ENCODE peak calls at places on chromosomes 7 and 10, in ten cellular contexts. W is CD4-positive, CD25-positive, alpha-beta regulatory T cell; Z is left lobe of liver; U is right cardiac atrium; S is activated T-helper 17 cell treated with anti-CD3 and anti-CD28 coated beads, Interleukin-2, amount 50 U/mL, for 72 hours; X is activated CD8-positive, alpha-beta memory T cell treated with anti-CD3 and anti-CD28 coated beads, Interleukin-2, amount 10 ng/mL, durations not matched to agents 7 days and 5 days; N is Right ventricle myocardium inferior; C is activated naive CD8-positive, alpha-beta T cell treated with anti-CD3 and anti-CD28 coated beads, Interleukin-2, amount 10 ng/mL, durations not matched to agents 7 days and 5 days; D is heart right ventricle; Y is CD4-positive, alpha-beta T cell. T is an unnamed sample.

GRCh38 chr7:88041583-88041982 is 107.5 kb downstream of the ADAM22 start:
- ATAC-seq in C (no peak), U (no peak), W (no peak), Z (no peak), S (no peak), X (no peak), Y (no peak), N (no peak), D (no peak), T (no peak)

GRCh38 chr7:95302976-95303375 is 21.4 kb downstream of the PON1 start:
- ATAC-seq in N (no peak), U (no peak), W (no peak), S (no peak), Z (no peak), X (no peak), C (no peak), Y (no peak), D (no peak), T (no peak)

GRCh38 chr7:102425639-102426267 is 7.6 kb upstream of the ORAI2 start:
- ATAC-seq in W (peak; percentile 79), S (peak; percentile 85), X (peak; percentile 87), Z (peak; percentile 61), Y (peak; percentile 75), C (peak; percentile 84), N (peak; percentile 32), D (peak; percentile 64), U (peak; percentile 53), T (peak; percentile 35)

GRCh38 chr10:69220510-69220909 is 378 bp downstream of the HKDC1 start:
- ATAC-seq in D (no peak), N (no peak), C (no peak), W (no peak), U (no peak), Y (no peak), Z (peak; percentile 22), S (no peak), X (no peak), T (no peak)

GRCh38 chr10:14476641-14477407 is 146.1 kb upstream of the FRMD4A start:
- ATAC-seq in D (no peak), Z (no peak), C (no peak), W (no peak), Y (no peak), X (no peak), U (no peak), N (no peak), S (no peak), T (no peak)

GRCh38 chr7:130135208-130136205 is 65.2 kb downstream of the KLHDC10 start:
- ATAC-seq in C (no peak), U (no peak), X (no peak), Z (no peak), D (no peak), W (no peak), N (no peak), Y (no peak), S (peak; percentile 57), T (no peak)

GRCh38 chr7:133735222-133735621 is 391.9 kb upstream of the LRGUK start:
- ATAC-seq in X (no peak), S (no peak), N (no peak), D (no peak), U (no peak), C (no peak), Z (no peak), W (no peak), Y (no peak), T (no peak)

GRCh38 chr10:111956841-111957240 is 226.7 kb downstream of the GPAM start:
- ATAC-seq in W (no peak), U (no peak), X (no peak), S (no peak), D (no peak), N (no peak), Y (no peak), Z (no peak), C (no peak), T (no peak)

GRCh38 chr7:129784783-129785456 is 167.8 kb downstream of the UBE2H start:
- ATAC-seq in Y (no peak), Z (peak; percentile 10), N (no peak), C (no peak), X (no peak), W (no peak), S (no peak), D (no peak), U (no peak), T (no peak)

GRCh38 chr7:148153611-148154010 is 437.0 kb upstream of the C7orf33 start:
- ATAC-seq in S (no peak), U (peak; percentile 98), Y (no peak), C (no peak), D (peak; percentile 98), N (peak; percentile 98), W (no peak), Z (peak; percentile 97), X (no peak), T (peak; percentile 51)

GRCh38 chr7:17619194-17619818 is 320.9 kb downstream of the AHR start:
- ATAC-seq in X (no peak), S (no peak), Z (peak; percentile 38), D (no peak), W (no peak), U (no peak), N (no peak), Y (no peak), C (no peak), T (no peak)

GRCh38 chr7:105654994-105655900 is 74.0 kb upstream of the EFCAB10 start:
- ATAC-seq in S (no peak), Z (no peak), U (peak; percentile 61), Y (no peak), C (no peak), N (peak; percentile 53), W (no peak), D (peak; percentile 52), X (no peak), T (peak; percentile 46)

GRCh38 chr7:123916240-123916724 is 8.8 kb upstream of the SPAM1 start:
- ATAC-seq in D (no peak), C (no peak), Z (peak; percentile 95), W (no peak), Y (no peak), X (no peak), U (no peak), N (no peak), S (no peak), T (no peak)